ENCODE peak calls at places on chromosome 10, in five cellular contexts. F is A549, U is stomach, B is psoas muscle, K is small intestine. S is an unnamed sample.
A peak's percentile ranks its signal among the peaks of the same experiment; 100 is the strongest.

GRCh38 chr10:73641272-73642060 is at the start of gene MYOZ1:
- DNase-seq in F (no peak), U (no peak), B (peak; percentile 86), K (no peak), S (no peak)

GRCh38 chr10:17923728-17924127 is 28.0 kb upstream of the SLC39A12 start:
- DNase-seq in F (no peak), U (no peak), B (no peak), K (no peak), S (peak; percentile 69)

GRCh38 chr10:101889256-101890210 is 45.9 kb upstream of the KCNIP2 start:
- DNase-seq in F (peak; percentile 69), U (peak; percentile 74), B (peak; percentile 79), K (peak; percentile 68), S (peak; percentile 62)

GRCh38 chr10:29668628-29669027 is 33.9 kb upstream of the SVIL start:
- DNase-seq in F (no peak), U (no peak), B (no peak), K (no peak), S (no peak)

GRCh38 chr10:48606530-48607355 is 1.9 kb upstream of the ARHGAP22 start:
- DNase-seq in F (no peak), U (no peak), B (peak; percentile 66), K (no peak), S (no peak)

GRCh38 chr10:92722349-92722748 is 32.6 kb downstream of the HHEX start:
- DNase-seq in F (no peak), U (no peak), B (no peak), K (no peak), S (no peak)

GRCh38 chr10:60896033-60896432 is 48.0 kb downstream of the RHOBTB1 start:
- DNase-seq in F (no peak), U (no peak), B (no peak), K (no peak), S (no peak)

GRCh38 chr10:133124357-133125211 is 35.4 kb upstream of the KNDC1 start:
- DNase-seq in F (peak; percentile 81), U (peak; percentile 53), B (peak; percentile 72), K (no peak), S (no peak)

GRCh38 chr10:133334495-133335237 is 2.0 kb downstream of the CALY start:
- DNase-seq in F (peak; percentile 76), U (no peak), B (peak; percentile 44), K (no peak), S (no peak)

GRCh38 chr10:112701528-112702295 is 248.3 kb upstream of the TCF7L2 start:
- DNase-seq in F (no peak), U (no peak), B (no peak), K (peak; percentile 74), S (no peak)

GRCh38 chr10:76492026-76492425 is 1060.6 kb downstream of the LRMDA start:
- DNase-seq in F (no peak), U (no peak), B (no peak), K (no peak), S (no peak)

GRCh38 chr10:74926791-74927585 is 100.6 kb downstream of the KAT6B start:
- DNase-seq in F (no peak), U (no peak), B (no peak), K (no peak), S (no peak)

GRCh38 chr10:90276894-90277447 is 575.6 kb downstream of the KIF20B start:
- DNase-seq in F (no peak), U (no peak), B (no peak), K (no peak), S (no peak)

GRCh38 chr10:68628576-68629127 is 68.5 kb downstream of the TET1 start:
- DNase-seq in F (no peak), U (no peak), B (no peak), K (no peak), S (no peak)

GRCh38 chr10:359762-360161 is 224.5 kb downstream of the ZMYND11 start:
- DNase-seq in F (no peak), U (no peak), B (no peak), K (no peak), S (no peak)

GRCh38 chr10:59234814-59235429 is 58.5 kb downstream of the PHYHIPL start:
- DNase-seq in F (no peak), U (no peak), B (no peak), K (peak; percentile 13), S (peak; percentile 11)

GRCh38 chr10:95297402-95297801 is 6.6 kb upstream of the PDLIM1 start:
- DNase-seq in F (no peak), U (no peak), B (no peak), K (no peak), S (no peak)

GRCh38 chr10:100747826-100748231 is 2.4 kb downstream of the PAX2 start:
- DNase-seq in F (no peak), U (no peak), B (no peak), K (no peak), S (no peak)

GRCh38 chr10:114181971-114182370 is 2.8 kb downstream of the TDRD1 start:
- DNase-seq in F (no peak), U (peak; percentile 84), B (peak; percentile 61), K (peak; percentile 37), S (no peak)

GRCh38 chr10:1467450-1467849 is 269.9 kb downstream of the ADARB2 start:
- DNase-seq in F (no peak), U (no peak), B (no peak), K (peak; percentile 74), S (no peak)

GRCh38 chr10:118811675-118812392 is 57.1 kb upstream of the CACUL1 start:
- DNase-seq in F (no peak), U (peak; percentile 1), B (no peak), K (no peak), S (no peak)

GRCh38 chr10:97534746-97535367 is 36.1 kb downstream of the UBTD1 start:
- DNase-seq in F (peak; percentile 67), U (no peak), B (peak; percentile 75), K (peak; percentile 17), S (no peak)

GRCh38 chr10:117004627-117005453 is at the start of gene SHTN1:
- DNase-seq in F (peak; percentile 75), U (peak; percentile 94), B (peak; percentile 67), K (peak; percentile 89), S (peak; percentile 87)

GRCh38 chr10:7752251-7752650 is 35.5 kb downstream of the KIN start:
- DNase-seq in F (no peak), U (no peak), B (no peak), K (no peak), S (no peak)

GRCh38 chr10:122141821-122142651 is 129.1 kb upstream of the BTBD16 start:
- DNase-seq in F (no peak), U (no peak), B (peak; percentile 70), K (no peak), S (no peak)

GRCh38 chr10:112960151-112960681 is 10.2 kb downstream of the TCF7L2 start:
- DNase-seq in F (no peak), U (no peak), B (no peak), K (no peak), S (no peak)

GRCh38 chr10:23892296-23892695 is 316.6 kb upstream of the KIAA1217 start:
- DNase-seq in F (no peak), U (no peak), B (no peak), K (no peak), S (no peak)

GRCh38 chr10:11329055-11329673 is 282.3 kb downstream of the USP6NL start:
- DNase-seq in F (no peak), U (no peak), B (no peak), K (no peak), S (no peak)

GRCh38 chr10:47073967-47074366 is 162.7 kb downstream of the PTPN20 start:
- DNase-seq in F (no peak), U (no peak), B (no peak), K (no peak), S (no peak)

GRCh38 chr10:5975641-5976473 is 1.5 kb downstream of the IL15RA start:
- DNase-seq in F (no peak), U (peak; percentile 49), B (no peak), K (peak; percentile 69), S (no peak)

GRCh38 chr10:91251430-91252056 is 31.1 kb downstream of the PCGF5 start:
- DNase-seq in F (peak; percentile 40), U (peak; percentile 61), B (peak; percentile 41), K (peak; percentile 69), S (peak; percentile 45)

GRCh38 chr10:117967149-117967548 is 79.6 kb downstream of the RAB11FIP2 start:
- DNase-seq in F (no peak), U (no peak), B (no peak), K (no peak), S (no peak)

GRCh38 chr10:4241724-4242345 is 456.8 kb upstream of the KLF6 start:
- DNase-seq in F (no peak), U (no peak), B (no peak), K (peak; percentile 19), S (no peak)

GRCh38 chr10:95430231-95430951 is 130.8 kb downstream of the SORBS1 start:
- DNase-seq in F (peak; percentile 70), U (peak; percentile 65), B (no peak), K (peak; percentile 72), S (peak; percentile 42)

GRCh38 chr10:4351723-4352565 is 474.1 kb upstream of the AKR1E2 start:
- DNase-seq in F (no peak), U (no peak), B (no peak), K (no peak), S (no peak)

GRCh38 chr10:58990693-58991092 is 185.8 kb upstream of the PHYHIPL start:
- DNase-seq in F (no peak), U (no peak), B (no peak), K (peak; percentile 44), S (no peak)

GRCh38 chr10:3102721-3103410 is 35.5 kb downstream of the PFKP start:
- DNase-seq in F (no peak), U (no peak), B (no peak), K (peak; percentile 75), S (peak; percentile 58)

GRCh38 chr10:113094114-113094486 is 144.1 kb downstream of the TCF7L2 start:
- DNase-seq in F (no peak), U (no peak), B (no peak), K (no peak), S (no peak)

GRCh38 chr10:130808243-130808642 is 503.3 kb downstream of the TCERG1L start:
- DNase-seq in F (no peak), U (no peak), B (no peak), K (no peak), S (no peak)
- H3K9me3 ChIP-seq in F (no peaks in the 10 kb centered on the region), U (no peaks in the 10 kb centered on the region), B (no peaks in the 10 kb centered on the region), K (no peaks in the 10 kb centered on the region), S (no peaks in the 10 kb centered on the region)

DNA sequence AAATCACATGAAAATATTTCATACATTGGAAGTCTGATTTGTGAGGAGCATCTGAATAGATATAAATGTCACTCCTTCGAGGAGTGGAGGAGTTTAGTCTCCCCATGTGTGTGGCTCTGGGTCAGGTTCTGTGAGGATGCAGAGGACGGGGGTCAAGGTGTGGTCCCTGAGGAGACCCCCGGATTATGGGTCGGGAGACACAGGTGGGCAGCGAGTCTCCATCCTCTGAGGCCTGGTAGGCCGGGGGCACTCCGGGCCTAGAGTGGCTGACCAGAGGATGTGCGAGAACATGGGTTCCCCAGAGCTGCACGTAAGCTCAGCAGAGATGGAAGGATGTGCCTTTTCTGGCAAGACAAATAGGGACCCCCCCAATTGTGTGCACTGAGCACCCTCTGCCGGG is 93.4 kb upstream of the TCERG1L start:
- DNase-seq in F (no peak), U (no peak), B (no peak), K (no peak), S (no peak)
- H3K9me3 ChIP-seq in F (no peaks in the 10 kb centered on the region), U (no peaks in the 10 kb centered on the region), B (no peaks in the 10 kb centered on the region), K (no peaks in the 10 kb centered on the region), S (no peaks in the 10 kb centered on the region)

GRCh38 chr10:37442882-37443281 is 317.5 kb downstream of the ANKRD30A start:
- DNase-seq in F (no peak), U (no peak), B (no peak), K (no peak), S (no peak)
- H3K9me3 ChIP-seq in F (peaks cover 2% of the 10 kb centered on the region), U (no peaks in the 10 kb centered on the region), B (no peaks in the 10 kb centered on the region), K (no peaks in the 10 kb centered on the region), S (no peaks in the 10 kb centered on the region)

GRCh38 chr10:24901686-24902399 is 50.6 kb downstream of the PRTFDC1 start:
- DNase-seq in F (peak; percentile 86), U (peak; percentile 64), B (peak; percentile 64), K (peak; percentile 98), S (no peak)
- H3K9me3 ChIP-seq in F (peaks cover 3% of the 10 kb centered on the region), U (no peaks in the 10 kb centered on the region), B (no peaks in the 10 kb centered on the region), K (no peaks in the 10 kb centered on the region), S (no peaks in the 10 kb centered on the region)

GRCh38 chr10:25356609-25357008 is 181.8 kb downstream of the GPR158 start:
- DNase-seq in F (no peak), U (no peak), B (no peak), K (no peak), S (no peak)
- H3K9me3 ChIP-seq in F (peaks cover 8% of the 10 kb centered on the region), U (no peaks in the 10 kb centered on the region), B (peaks cover 5% of the 10 kb centered on the region), K (peaks cover 2% of the 10 kb centered on the region), S (no peaks in the 10 kb centered on the region)